ENCODE peak calls at places on chromosomes 3 and 15, in ten cellular contexts. M, P, Y, T, H, K, J, S, U and R are unnamed samples.

GRCh38 chr15:32041294-32041693 is 11.0 kb downstream of the CHRNA7 start:
- DNase-seq in M (no peak), P (no peak), Y (no peak), T (no peak), H (no peak), K (no peak), J (peak), S (no peak), U (peak), R (no peak)

GRCh38 chr15:99719096-99719541 is 14.1 kb downstream of the LYSMD4 start:
- DNase-seq in M (no peak), P (no peak), Y (no peak), T (peak), H (no peak), K (peak), J (no peak), S (peak), U (no peak), R (no peak)

GRCh38 chr3:141063831-141064230 is 12.7 kb downstream of the SPSB4 start:
- DNase-seq in M (no peak), P (no peak), Y (no peak), T (no peak), H (no peak), K (no peak), J (no peak), S (no peak), U (peak), R (no peak)

GRCh38 chr15:58410353-58410752 is 21.4 kb upstream of the LIPC start:
- DNase-seq in M (no peak), P (no peak), Y (no peak), T (peak), H (no peak), K (peak), J (no peak), S (no peak), U (no peak), R (no peak)

GRCh38 chr3:12158387-12159226 is at the start of gene TIMP4:
- DNase-seq in M (peak), P (peak), Y (peak), T (peak), H (peak), K (no peak), J (peak), S (no peak), U (peak), R (peak)

GRCh38 chr3:72590732-72591192 is 257.5 kb downstream of the SHQ1 start:
- DNase-seq in M (no peak), P (no peak), Y (no peak), T (no peak), H (peak), K (no peak), J (peak), S (no peak), U (no peak), R (no peak)

GRCh38 chr3:196163687-196164493 is 47.3 kb downstream of the ZDHHC19 start:
- DNase-seq in M (peak), P (peak), Y (no peak), T (no peak), H (no peak), K (peak), J (no peak), S (no peak), U (no peak), R (no peak)

GRCh38 chr3:126612464-126613205 is 42.3 kb downstream of the TXNRD3 start:
- DNase-seq in M (no peak), P (no peak), Y (no peak), T (no peak), H (no peak), K (no peak), J (no peak), S (no peak), U (no peak), R (no peak)

GRCh38 chr3:105686324-105686897 is 182.4 kb downstream of the CBLB start:
- DNase-seq in M (no peak), P (no peak), Y (no peak), T (peak), H (no peak), K (peak), J (peak), S (peak), U (no peak), R (no peak)

GRCh38 chr3:170055209-170055608 is 17.4 kb downstream of the GPR160 start:
- DNase-seq in M (no peak), P (no peak), Y (no peak), T (peak), H (no peak), K (peak), J (no peak), S (peak), U (no peak), R (no peak)

GRCh38 chr3:127479449-127479848 is 111.1 kb downstream of the TPRA1 start:
- DNase-seq in M (no peak), P (peak), Y (peak), T (no peak), H (peak), K (no peak), J (peak), S (no peak), U (peak), R (no peak)

GRCh38 chr3:99965077-99965476 is 147.4 kb downstream of the CMSS1 start:
- DNase-seq in M (no peak), P (no peak), Y (no peak), T (peak), H (no peak), K (no peak), J (no peak), S (no peak), U (no peak), R (no peak)

GRCh38 chr3:184361532-184361931 is at the start of the genes CLCN2 and POLR2H:
- DNase-seq in M (peak), P (no peak), Y (peak), T (peak), H (peak), K (peak), J (peak), S (peak), U (peak), R (peak)

GRCh38 chr3:132008841-132009638 is 25.8 kb downstream of the CPNE4 start:
- DNase-seq in M (no peak), P (no peak), Y (no peak), T (no peak), H (no peak), K (no peak), J (no peak), S (no peak), U (no peak), R (no peak)

GRCh38 chr3:14602804-14603644 is 48.5 kb upstream of the CCDC174 start:
- DNase-seq in M (no peak), P (no peak), Y (no peak), T (no peak), H (no peak), K (no peak), J (peak), S (no peak), U (no peak), R (no peak)

GRCh38 chr3:143068059-143068458 is 51.5 kb upstream of the CHST2 start:
- DNase-seq in M (no peak), P (no peak), Y (no peak), T (no peak), H (no peak), K (no peak), J (peak), S (no peak), U (peak), R (no peak)

GRCh38 chr3:101725192-101725889 is 927 bp downstream of the CEP97 start:
- DNase-seq in M (peak), P (peak), Y (peak), T (peak), H (no peak), K (peak), J (peak), S (peak), U (peak), R (no peak)

GRCh38 chr15:101103589-101103988 is 148.3 kb downstream of the CHSY1 start:
- DNase-seq in M (no peak), P (no peak), Y (no peak), T (no peak), H (no peak), K (no peak), J (no peak), S (no peak), U (no peak), R (no peak)

GRCh38 chr3:9934235-9934621 is 594 bp downstream of the CRELD1 start:
- DNase-seq in M (no peak), P (peak), Y (no peak), T (peak), H (no peak), K (no peak), J (peak), S (no peak), U (no peak), R (no peak)

GRCh38 chr3:188008582-188009213 is 145.3 kb upstream of the LPP start:
- DNase-seq in M (no peak), P (no peak), Y (no peak), T (no peak), H (no peak), K (no peak), J (no peak), S (no peak), U (no peak), R (no peak)

GRCh38 chr3:101084404-101084803 is 91.2 kb upstream of the ABI3BP start:
- DNase-seq in M (no peak), P (no peak), Y (no peak), T (no peak), H (no peak), K (no peak), J (no peak), S (no peak), U (no peak), R (no peak)

GRCh38 chr3:48518755-48519154 is 14.8 kb upstream of the SHISA5 start:
- DNase-seq in M (no peak), P (peak), Y (no peak), T (no peak), H (no peak), K (no peak), J (no peak), S (no peak), U (no peak), R (peak)

GRCh38 chr15:29849716-29850115 is 27.4 kb upstream of the TJP1 start:
- DNase-seq in M (no peak), P (no peak), Y (no peak), T (no peak), H (no peak), K (no peak), J (no peak), S (no peak), U (no peak), R (no peak)

GRCh38 chr3:179066058-179066457 is 5.6 kb downstream of the ZMAT3 start:
- DNase-seq in M (no peak), P (no peak), Y (no peak), T (no peak), H (no peak), K (no peak), J (no peak), S (no peak), U (no peak), R (no peak)

GRCh38 chr3:134972836-134973455 is 177.9 kb downstream of the EPHB1 start:
- DNase-seq in M (no peak), P (no peak), Y (no peak), T (no peak), H (no peak), K (no peak), J (no peak), S (no peak), U (no peak), R (no peak)

GRCh38 chr3:134976948-134977347 is 181.9 kb downstream of the EPHB1 start:
- DNase-seq in M (no peak), P (no peak), Y (no peak), T (no peak), H (no peak), K (no peak), J (no peak), S (no peak), U (no peak), R (no peak)

GRCh38 chr3:134974621-134975020 is 179.6 kb downstream of the EPHB1 start:
- DNase-seq in M (no peak), P (no peak), Y (no peak), T (no peak), H (no peak), K (no peak), J (no peak), S (no peak), U (no peak), R (no peak)

DNA sequence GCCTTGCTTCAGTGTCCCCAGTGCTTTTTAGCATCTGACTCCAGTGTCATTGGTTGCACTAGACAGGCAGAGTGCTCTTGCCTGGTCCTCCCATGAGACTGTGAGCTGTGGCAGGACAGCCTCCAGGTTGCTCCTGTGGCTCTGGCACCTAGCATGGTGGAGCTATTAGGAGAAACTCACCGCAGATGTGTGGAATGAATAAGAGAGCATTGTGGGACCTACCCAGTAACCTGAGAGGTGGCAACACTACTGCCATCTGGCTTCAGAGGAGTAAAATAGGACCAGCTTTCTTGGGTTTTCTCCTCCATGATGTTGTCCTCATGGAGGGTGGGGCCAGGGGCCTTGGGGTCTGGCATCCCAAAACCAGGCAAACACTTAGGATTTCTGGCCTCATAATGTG is 183.6 kb downstream of the EPHB1 start:
- DNase-seq in M (no peak), P (no peak), Y (no peak), T (no peak), H (no peak), K (no peak), J (no peak), S (no peak), U (no peak), R (no peak)
- TF ChIP-seq CTCF in M (no peak), P (no peak), Y (no peak), T (no peak), H (no peak), K (no peak), J (no peak), S (no peak), U (peak), R (no peak)

GRCh38 chr15:40136470-40136869 is 24.4 kb upstream of the BUB1B start:
- DNase-seq in M (no peak), P (no peak), Y (no peak), T (no peak), H (no peak), K (no peak), J (no peak), S (no peak), U (no peak), R (no peak)

GRCh38 chr15:40133544-40133943 is 24.9 kb upstream of the BMF start:
- DNase-seq in M (no peak), P (no peak), Y (no peak), T (no peak), H (no peak), K (no peak), J (no peak), S (no peak), U (no peak), R (no peak)

GRCh38 chr15:40142428-40142827 is 18.4 kb upstream of the BUB1B start:
- DNase-seq in M (no peak), P (no peak), Y (no peak), T (no peak), H (no peak), K (no peak), J (no peak), S (no peak), U (no peak), R (no peak)

GRCh38 chr15:40137907-40138570 is 22.8 kb upstream of the BUB1B start:
- DNase-seq in M (no peak), P (no peak), Y (no peak), T (no peak), H (no peak), K (no peak), J (no peak), S (no peak), U (no peak), R (no peak)

GRCh38 chr15:40137011-40137906 is 23.6 kb upstream of the BUB1B start:
- DNase-seq in M (no peak), P (no peak), Y (no peak), T (no peak), H (no peak), K (no peak), J (peak), S (no peak), U (peak), R (no peak)
- TF ChIP-seq CTCF in M (no peak), P (no peak), Y (no peak), T (no peak), H (no peak), K (no peak), J (peak), S (no peak), U (peak), R (no peak)

GRCh38 chr15:25342629-25343028 is 96.2 kb downstream of the UBE3A start:
- DNase-seq in M (no peak), P (no peak), Y (no peak), T (no peak), H (no peak), K (no peak), J (peak), S (no peak), U (no peak), R (no peak)

GRCh38 chr15:25346371-25346770 is 92.5 kb downstream of the UBE3A start:
- DNase-seq in M (no peak), P (no peak), Y (no peak), T (no peak), H (no peak), K (no peak), J (no peak), S (no peak), U (no peak), R (no peak)

GRCh38 chr15:25347707-25348106 is 91.1 kb downstream of the UBE3A start:
- DNase-seq in M (no peak), P (no peak), Y (no peak), T (no peak), H (no peak), K (no peak), J (no peak), S (no peak), U (no peak), R (no peak)

GRCh38 chr15:25345943-25346342 is 92.9 kb downstream of the UBE3A start:
- DNase-seq in M (no peak), P (no peak), Y (peak), T (peak), H (no peak), K (no peak), J (peak), S (no peak), U (peak), R (no peak)
- TF ChIP-seq CTCF in M (no peak), P (no peak), Y (peak), T (peak), H (peak), K (no peak), J (peak), S (no peak), U (peak), R (peak)

DNA sequence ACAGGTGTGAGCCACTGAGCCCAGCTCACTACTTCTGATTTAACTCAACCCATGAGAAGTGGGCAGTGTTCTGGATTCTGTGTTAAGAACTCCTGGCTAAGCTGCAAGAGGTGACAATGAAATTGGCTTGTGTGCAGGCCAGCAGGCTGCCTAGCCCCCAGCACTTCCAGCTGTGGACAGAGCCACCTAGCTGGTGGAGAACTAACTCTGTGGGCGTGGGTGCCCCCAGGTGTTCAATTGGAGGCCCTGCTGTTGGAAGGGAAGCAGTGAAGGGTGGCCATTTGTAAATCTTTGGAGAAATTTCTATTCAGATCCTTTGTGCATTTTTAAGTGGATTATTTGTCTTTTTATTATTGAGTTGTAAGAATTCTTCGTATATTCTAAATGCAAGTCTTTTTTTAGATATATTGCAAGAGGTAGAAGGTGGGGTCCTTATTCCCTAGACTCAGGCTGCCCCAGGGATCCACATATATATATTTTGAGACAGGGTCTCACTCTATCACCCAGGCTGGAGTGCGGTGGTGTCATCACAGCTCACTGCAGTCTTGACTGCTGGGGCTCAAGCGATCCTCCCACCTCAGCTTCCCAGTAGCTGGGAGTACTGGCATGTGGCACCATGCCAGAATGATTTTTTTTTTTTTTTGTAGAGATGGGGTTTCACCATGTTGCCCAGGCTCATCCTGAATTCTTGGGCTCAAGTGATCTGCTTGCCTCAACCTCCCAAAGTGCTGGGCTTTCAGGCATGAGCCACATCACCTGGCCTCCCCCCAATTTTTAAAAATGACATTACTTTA is 7.2 kb upstream of the SCAMP5 start:
- DNase-seq in M (peak), P (peak), Y (no peak), T (peak), H (peak), K (peak), J (peak), S (peak), U (peak), R (peak)
- TF ChIP-seq CTCF in M (peak), P (peak), Y (peak), T (peak), H (peak), K (peak), J (peak), S (peak), U (peak), R (peak)

DNA sequence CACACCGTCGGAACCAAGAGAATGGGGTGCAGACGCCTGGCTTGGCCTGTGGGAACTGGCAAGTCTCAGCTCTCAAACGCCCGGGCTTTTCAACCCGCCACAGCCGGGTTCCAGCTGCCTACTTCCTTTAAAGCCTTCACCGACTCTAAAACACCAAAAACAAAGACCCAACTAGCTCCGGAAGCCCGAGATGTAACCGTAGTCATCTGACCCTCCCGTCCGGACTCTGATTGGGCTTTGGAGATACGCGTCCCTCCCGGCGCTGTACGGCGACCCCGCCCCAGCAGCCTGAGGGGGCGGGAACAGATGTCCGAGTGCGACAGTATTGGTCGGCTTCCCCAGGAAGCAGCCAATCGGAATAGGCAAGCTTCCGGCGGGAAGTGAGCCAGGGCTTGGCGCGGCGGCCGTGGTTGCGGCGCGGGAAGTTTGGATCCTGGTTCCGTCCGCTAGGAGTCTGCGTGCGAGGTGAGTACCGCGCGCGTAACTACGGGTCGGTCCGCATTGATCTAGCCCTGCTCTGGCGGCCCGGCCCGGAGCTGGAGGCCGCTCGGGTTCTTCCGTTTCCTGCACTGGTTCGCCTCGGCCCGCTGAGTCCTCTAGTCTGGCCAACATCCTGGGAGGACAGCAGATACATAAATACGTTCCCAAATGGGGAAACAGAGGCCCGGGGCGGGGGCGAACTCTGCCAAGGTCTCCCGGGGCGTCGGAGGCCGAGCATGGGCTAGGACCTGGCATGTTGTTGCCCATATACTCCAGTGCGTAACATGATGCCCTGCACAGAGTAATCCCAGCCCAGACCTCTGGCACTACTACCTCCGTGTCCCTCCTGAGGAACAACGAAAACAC is at the start of gene BLM:
- DNase-seq in M (peak), P (peak), Y (peak), T (peak), H (peak), K (peak), J (peak), S (peak), U (peak), R (peak)
- TF ChIP-seq CTCF in M (peak), P (peak), Y (peak), T (peak), H (peak), K (no peak), J (no peak), S (peak), U (peak), R (peak)

GRCh38 chr15:50241684-50242450 is 23.7 kb downstream of the HDC start:
- DNase-seq in M (no peak), P (no peak), Y (no peak), T (peak), H (no peak), K (no peak), J (no peak), S (no peak), U (no peak), R (no peak)
- TF ChIP-seq CTCF in M (no peak), P (no peak), Y (no peak), T (no peak), H (peak), K (no peak), J (no peak), S (no peak), U (peak), R (no peak)